ENCODE peak calls at places on chromosomes 4 and X, in six cellular contexts. K, J, V, N, D and H are unnamed samples.

GRCh38 chr4:177554966-177555574 is 112.8 kb upstream of the AGA start:
- DNase-seq in J (no peak), D (peak; percentile 7), N (no peak), K (peak; percentile 18), V (peak; percentile 50), H (no peak)

GRCh38 chr4:153521995-153522799 is 56.0 kb downstream of the TMEM131L start:
- DNase-seq in J (no peak), K (no peak), V (no peak), D (no peak), N (no peak), H (peak; percentile 71)

GRCh38 chr4:123478859-123479345 is 82.3 kb downstream of the SPRY1 start:
- DNase-seq in D (no peak), K (no peak), N (peak; percentile 100), V (no peak), J (peak; percentile 64), H (no peak)

GRCh38 chr4:104490096-104490769 is 4.5 kb downstream of the CXXC4 start:
- DNase-seq in D (no peak), V (peak; percentile 48), J (no peak), N (no peak), K (no peak), H (peak; percentile 83)

GRCh38 chrX:37711991-37712390 is 26.4 kb downstream of the XK start:
- DNase-seq in J (no peak), D (no peak), K (no peak), N (no peak), V (no peak), H (no peak)

GRCh38 chr4:3708103-3708510 is 58.1 kb upstream of the ADRA2C start:
- DNase-seq in K (no peak), J (no peak), V (no peak), N (no peak), D (no peak), H (no peak)

GRCh38 chr4:176548571-176548970 is 228.8 kb downstream of the SPCS3 start:
- DNase-seq in N (no peak), V (no peak), D (no peak), J (no peak), K (no peak), H (no peak)

GRCh38 chrX:8404443-8404842 is 60.2 kb upstream of the VCX3B start:
- DNase-seq in D (peak; percentile 58), N (no peak), V (no peak), J (no peak), K (no peak), H (no peak)

GRCh38 chr4:67533112-67533511 is 12.2 kb downstream of the CENPC start:
- DNase-seq in N (no peak), V (no peak), D (no peak), K (no peak), J (no peak), H (no peak)

GRCh38 chr4:8472166-8472688 is 31.6 kb downstream of the TRMT44 start:
- DNase-seq in D (no peak), J (no peak), V (no peak), N (no peak), K (no peak), H (no peak)

GRCh38 chrX:2614911-2615310 is 76.2 kb upstream of the CD99 start:
- DNase-seq in K (no peak), V (no peak), J (no peak), N (no peak), D (peak; percentile 87), H (no peak)

GRCh38 chrX:150482537-150483217 is 85.7 kb upstream of the MTM1 start:
- DNase-seq in D (peak; percentile 49), J (peak; percentile 51), V (no peak), K (peak; percentile 14), N (peak; percentile 9), H (no peak)

GRCh38 chr4:123889376-123889945 is 492.9 kb downstream of the SPRY1 start:
- DNase-seq in V (no peak), N (no peak), D (peak; percentile 66), K (no peak), J (no peak), H (no peak)

GRCh38 chr4:10438924-10439323 is 18.3 kb downstream of the ZNF518B start:
- DNase-seq in J (no peak), N (no peak), V (no peak), K (no peak), D (no peak), H (no peak)

GRCh38 chrX:69145281-69145680 is 20.0 kb downstream of the PJA1 start:
- DNase-seq in V (no peak), N (no peak), D (no peak), J (no peak), K (no peak), H (no peak)

GRCh38 chrX:111168314-111168713 is 72.3 kb downstream of the PAK3 start:
- DNase-seq in D (no peak), K (no peak), N (peak; percentile 0), V (no peak), J (no peak), H (no peak)

GRCh38 chrX:124332481-124333424 is at the start of gene TEX13D:
- DNase-seq in K (no peak), V (no peak), J (no peak), D (no peak), N (no peak), H (no peak)

GRCh38 chr4:175930471-175930870 is 118.4 kb upstream of the GPM6A start:
- DNase-seq in K (no peak), D (no peak), N (no peak), J (no peak), V (no peak), H (no peak)

GRCh38 chr4:58113083-58113482 is 1002.9 kb upstream of the IGFBP7 start:
- DNase-seq in D (no peak), J (no peak), K (no peak), N (no peak), V (no peak), H (no peak)

GRCh38 chrX:30190426-30190825 is 24.9 kb upstream of the MAGEB2 start:
- DNase-seq in D (no peak), J (no peak), N (no peak), K (no peak), V (no peak), H (no peak)

GRCh38 chrX:45750639-45751038 is 550.0 kb upstream of the DIPK2B start:
- DNase-seq in D (no peak), J (no peak), N (no peak), K (no peak), V (no peak), H (no peak)

GRCh38 chr4:141215030-141215429 is 5.7 kb upstream of the ZNF330 start:
- DNase-seq in K (no peak), D (no peak), J (no peak), N (no peak), V (no peak), H (no peak)

DNA sequence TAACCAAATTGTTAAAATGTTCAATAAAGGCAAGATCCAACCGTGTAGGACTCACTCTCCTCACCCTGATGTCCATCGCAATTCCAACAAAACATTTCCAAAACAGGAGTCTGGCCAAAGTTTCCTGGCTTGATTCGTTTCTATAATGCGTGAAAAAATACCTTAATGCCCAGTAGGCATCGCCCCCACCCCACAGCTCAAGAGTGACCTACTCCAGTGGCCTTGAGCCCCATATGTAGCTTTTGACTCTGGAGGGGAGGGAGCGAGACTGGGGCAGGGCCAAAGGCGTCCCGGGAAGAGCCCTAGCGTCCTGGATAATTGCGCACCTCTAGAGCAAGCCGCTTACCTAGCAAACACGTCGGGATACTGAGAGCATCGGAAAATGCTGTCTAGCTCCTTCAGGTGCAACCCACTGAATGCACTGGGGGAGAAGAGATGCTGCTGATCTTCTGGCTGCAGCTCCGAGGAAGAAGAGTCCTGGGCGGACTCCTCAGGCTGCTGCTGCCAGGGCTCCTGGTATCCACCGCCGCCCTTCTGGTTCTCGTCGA is 55.6 kb upstream of the NKAP start:
- DNase-seq in N (no peak), D (no peak), K (no peak), V (peak; percentile 51), J (no peak), H (no peak)
- TF ChIP-seq EZH2 in N (no peak), D (peak; percentile 57), K (no peak), V (peak; percentile 16), J (no peak), H (no peak)

GRCh38 chr4:115323106-115323684 is 209.8 kb upstream of the NDST4 start:
- DNase-seq in N (no peak), D (no peak), V (no peak), J (no peak), K (no peak), H (no peak)
- TF ChIP-seq MAX in N (no peak), D (no peak), V (no peak), J (no peak), K (no peak), H (no peak)

GRCh38 chr4:791866-792630 is 33.9 kb downstream of the CPLX1 start:
- DNase-seq in D (no peak), K (peak; percentile 54), J (no peak), N (no peak), V (no peak), H (no peak)
- TF ChIP-seq EZH2 in D (peak; percentile 27), K (no peak), J (no peak), N (no peak), V (no peak), H (no peak)

GRCh38 chr4:55397521-55398321 is 2.0 kb downstream of the TMEM165 start:
- DNase-seq in D (peak; percentile 53), N (no peak), V (no peak), K (no peak), J (no peak), H (no peak)

GRCh38 chr4:55398461-55398860 is 2.7 kb downstream of the TMEM165 start:
- DNase-seq in N (no peak), D (no peak), V (no peak), J (no peak), K (no peak), H (no peak)

GRCh38 chr4:55396305-55397023 is 707 bp downstream of the TMEM165 start:
- DNase-seq in V (peak; percentile 74), D (peak; percentile 43), N (peak; percentile 31), J (no peak), K (peak; percentile 54), H (no peak)

GRCh38 chr4:55395529-55396304 is at the start of gene TMEM165:
- DNase-seq in J (peak; percentile 77), K (peak; percentile 96), D (peak; percentile 88), N (peak; percentile 77), V (peak; percentile 94), H (peak; percentile 41)

GRCh38 chr4:55397024-55397520 is 1.3 kb downstream of the TMEM165 start:
- DNase-seq in V (no peak), J (no peak), K (no peak), N (no peak), D (peak; percentile 28), H (no peak)
- TF ChIP-seq MAX in V (no peak), J (no peak), K (no peak), N (no peak), D (no peak), H (no peak)